ENCODE peak calls at places on chromosomes 16 and 17, in five cellular contexts. P is A549, C is uterus, V is IMR-90, W is transverse colon. D is an unnamed sample.

GRCh38 chr16:1691276-1691675 is 13.2 kb downstream of the JPT2 start:
- DNase-seq in P (no peak), C (no peak), V (peak; percentile 59), W (no peak), D (no peak)

GRCh38 chr17:59858167-59858790 is 34.5 kb downstream of the TUBD1 start:
- DNase-seq in P (no peak), C (no peak), V (peak; percentile 23), W (no peak), D (no peak)

GRCh38 chr17:18921485-18921884 is 30.5 kb upstream of the SLC5A10 start:
- DNase-seq in P (no peak), C (no peak), V (no peak), W (no peak), D (no peak)

GRCh38 chr16:1146409-1146808 is 6.5 kb upstream of the CACNA1H start:
- DNase-seq in P (peak; percentile 31), C (no peak), V (no peak), W (no peak), D (no peak)

GRCh38 chr17:79808763-79809529 is 12.1 kb upstream of the CBX8 start:
- DNase-seq in P (peak; percentile 90), C (no peak), V (no peak), W (peak; percentile 57), D (no peak)

GRCh38 chr16:10121496-10121895 is 60.7 kb downstream of the GRIN2A start:
- DNase-seq in P (no peak), C (no peak), V (peak; percentile 5), W (no peak), D (no peak)

GRCh38 chr16:23877107-23878070 is 41.6 kb downstream of the PRKCB start:
- DNase-seq in P (no peak), C (no peak), V (no peak), W (no peak), D (peak; percentile 28)

GRCh38 chr17:57861737-57862409 is 12.0 kb upstream of the MRPS23 start:
- DNase-seq in P (peak; percentile 69), C (peak; percentile 71), V (no peak), W (peak; percentile 66), D (no peak)

GRCh38 chr17:42312285-42313130 is 24.2 kb downstream of the STAT5A start:
- DNase-seq in P (peak; percentile 86), C (peak; percentile 86), V (peak; percentile 81), W (peak; percentile 83), D (peak; percentile 53)

GRCh38 chr16:86946396-86946795 is 368.0 kb downstream of the FOXL1 start:
- DNase-seq in P (peak; percentile 26), C (no peak), V (peak; percentile 34), W (no peak), D (no peak)

GRCh38 chr17:44386182-44386525 is 3.3 kb downstream of the ITGA2B start:
- DNase-seq in P (no peak), C (no peak), V (no peak), W (no peak), D (no peak)

GRCh38 chr17:47607481-47607880 is 42.2 kb upstream of the KPNB1 start:
- DNase-seq in P (no peak), C (no peak), V (no peak), W (no peak), D (no peak)

GRCh38 chr17:66462010-66462409 is 159.6 kb downstream of the PRKCA start:
- DNase-seq in P (no peak), C (no peak), V (no peak), W (peak; percentile 50), D (no peak)

GRCh38 chr16:12257926-12258561 is 281.5 kb downstream of the SNX29 start:
- DNase-seq in P (no peak), C (no peak), V (no peak), W (peak; percentile 77), D (no peak)

GRCh38 chr17:80145076-80146075 is 1.6 kb downstream of the EIF4A3 start:
- DNase-seq in P (no peak), C (no peak), V (peak; percentile 5), W (no peak), D (no peak)

GRCh38 chr17:38844261-38844757 is 9.2 kb downstream of the RPL23 start:
- DNase-seq in P (no peak), C (no peak), V (no peak), W (peak; percentile 41), D (no peak)

GRCh38 chr16:26709175-26709574 is 357.6 kb upstream of the C16orf82 start:
- DNase-seq in P (no peak), C (no peak), V (no peak), W (no peak), D (no peak)

GRCh38 chr16:735982-736453 is 4.8 kb downstream of the CIAO3 start:
- DNase-seq in P (no peak), C (no peak), V (no peak), W (no peak), D (no peak)

GRCh38 chr16:58755989-58756649 is 22.0 kb upstream of the GOT2 start:
- DNase-seq in P (peak; percentile 70), C (peak; percentile 55), V (peak; percentile 67), W (peak; percentile 76), D (peak; percentile 60)

DNA sequence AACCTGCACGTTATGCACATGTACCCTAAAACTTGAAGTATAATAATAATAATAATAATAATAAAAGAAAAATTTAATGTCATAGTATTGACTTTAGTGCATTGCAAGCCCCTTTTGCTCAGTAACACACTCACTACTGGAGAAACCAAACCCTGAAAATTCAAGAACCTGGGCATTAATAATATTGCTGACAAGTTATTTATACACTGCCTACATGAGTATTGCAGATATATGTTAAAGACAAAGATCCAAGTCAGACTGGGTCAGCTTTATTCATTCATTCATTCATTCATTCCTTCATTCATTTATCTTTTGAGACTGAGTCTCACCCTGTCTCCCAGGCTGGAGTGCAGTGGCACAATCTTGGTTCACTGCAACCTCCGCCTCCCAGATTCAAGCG is 1711.2 kb downstream of the TP53TG3F start:
- DNase-seq in P (no peak), C (no peak), V (no peak), W (no peak), D (no peak)
- H3K9me3 ChIP-seq in P (no peaks in the 10 kb centered on the region), C (no peaks in the 10 kb centered on the region), V (peaks cover 17% of the 10 kb centered on the region), W (peaks cover 3% of the 10 kb centered on the region), D (no peaks in the 10 kb centered on the region)

GRCh38 chr17:20202141-20202574 is 193.0 kb downstream of the SPECC1 start:
- DNase-seq in P (no peak), C (no peak), V (no peak), W (peak; percentile 52), D (no peak)
- H3K4me1 ChIP-seq in P (peaks cover 70% of the 10 kb centered on the region), C (no peaks in the 10 kb centered on the region), V (peaks cover 32% of the 10 kb centered on the region), W (peaks cover 33% of the 10 kb centered on the region), D (peaks cover 7% of the 10 kb centered on the region)

GRCh38 chr17:61253293-61253801 is 146.3 kb upstream of the TBX2 start:
- DNase-seq in P (no peak), C (peak; percentile 33), V (no peak), W (no peak), D (no peak)
- H3K27ac ChIP-seq in P (no peak overlapping the region), C (peak overlapping the region; percentile 51), V (peak overlapping the region; percentile 80), W (peak overlapping the region; percentile 51), D (no peak overlapping the region)

GRCh38 chr17:8940866-8941471 is 24.5 kb downstream of the PIK3R5 start:
- DNase-seq in P (no peak), C (no peak), V (no peak), W (no peak), D (no peak)
- H3K9me3 ChIP-seq in P (peaks cover 9% of the 10 kb centered on the region), C (no peaks in the 10 kb centered on the region), V (peaks cover 17% of the 10 kb centered on the region), W (no peaks in the 10 kb centered on the region), D (no peaks in the 10 kb centered on the region)

D was measured in CD8-positive, alpha-beta memory T cell.